ENCODE peak calls at places on chromosomes 11 and 22, in six cellular contexts. Q is A549, Y is K562, C is NB4, X is HepG2, S is GM12878. A is an unnamed sample.

GRCh38 chr22:23901600-23901999 is 7.4 kb downstream of the MIF start:
- DNase-seq in Q (no peak), Y (peak; percentile 32), C (no peak), X (no peak), S (no peak), A (no peak)

GRCh38 chr11:8768625-8769333 is 86.2 kb downstream of the RPL27A start:
- DNase-seq in Q (peak; percentile 44), Y (peak; percentile 61), C (no peak), X (peak; percentile 39), S (no peak), A (no peak)

GRCh38 chr11:106389096-106389495 is 311.6 kb downstream of the AASDHPPT start:
- DNase-seq in Q (no peak), Y (no peak), C (no peak), X (no peak), S (no peak), A (no peak)

GRCh38 chr11:78244546-78245315 is 56.0 kb downstream of the USP35 start:
- DNase-seq in Q (no peak), Y (no peak), C (no peak), X (no peak), S (no peak), A (peak; percentile 78)

GRCh38 chr11:119709638-119710346 is 19.2 kb downstream of the NECTIN1 start:
- DNase-seq in Q (no peak), Y (peak; percentile 18), C (peak; percentile 85), X (no peak), S (no peak), A (no peak)

GRCh38 chr11:67542971-67543370 is 19.7 kb upstream of the CABP2 start:
- DNase-seq in Q (no peak), Y (no peak), C (no peak), X (no peak), S (no peak), A (no peak)

GRCh38 chr11:29879560-29879959 is 137.3 kb downstream of the KCNA4 start:
- DNase-seq in Q (no peak), Y (no peak), C (no peak), X (no peak), S (no peak), A (no peak)

GRCh38 chr22:39279170-39279850 is 34.5 kb upstream of the PDGFB start:
- DNase-seq in Q (no peak), Y (no peak), C (no peak), X (no peak), S (no peak), A (peak; percentile 57)

GRCh38 chr11:112196519-112197087 is 21.3 kb downstream of the BCO2 start:
- DNase-seq in Q (no peak), Y (no peak), C (no peak), X (no peak), S (no peak), A (no peak)

GRCh38 chr11:123543796-123544195 is 110.6 kb downstream of the SCN3B start:
- DNase-seq in Q (no peak), Y (no peak), C (peak; percentile 53), X (no peak), S (no peak), A (peak; percentile 52)

GRCh38 chr11:103596323-103596722 is 440.1 kb upstream of the DDI1 start:
- DNase-seq in Q (no peak), Y (no peak), C (no peak), X (no peak), S (no peak), A (no peak)

GRCh38 chr11:102824541-102824940 is 18.9 kb downstream of the MMP3 start:
- DNase-seq in Q (no peak), Y (no peak), C (no peak), X (no peak), S (no peak), A (no peak)

GRCh38 chr11:61975638-61976419 is 8.4 kb upstream of the FTH1 start:
- DNase-seq in Q (no peak), Y (no peak), C (peak; percentile 39), X (no peak), S (no peak), A (peak; percentile 71)

GRCh38 chr11:61976420-61976800 is 9.0 kb upstream of the FTH1 start:
- DNase-seq in Q (no peak), Y (no peak), C (no peak), X (no peak), S (no peak), A (no peak)

GRCh38 chr11:61980783-61981541 is 13.5 kb upstream of the FTH1 start:
- DNase-seq in Q (no peak), Y (no peak), C (no peak), X (peak; percentile 95), S (no peak), A (no peak)

GRCh38 chr11:61976813-61977475 is 9.5 kb upstream of the FTH1 start:
- DNase-seq in Q (no peak), Y (no peak), C (no peak), X (no peak), S (no peak), A (no peak)

GRCh38 chr11:61978703-61979661 is 11.5 kb upstream of the FTH1 start:
- DNase-seq in Q (no peak), Y (no peak), C (no peak), X (no peak), S (no peak), A (peak; percentile 87)
- TF ChIP-seq MYC in Q (no peak), Y (no peak), C (no peak), X (no peak), S (no peak), A (no peak)

GRCh38 chr11:132072880-132073213 is 702.4 kb downstream of the NTM start:
- DNase-seq in Q (no peak), Y (no peak), C (no peak), X (no peak), S (no peak), A (no peak)
- TF ChIP-seq MYC in Q (no peak), Y (no peak), C (no peak), X (no peak), S (no peak), A (no peak)

GRCh38 chr11:59222464-59223065 is 9.8 kb upstream of the MPEG1 start:
- DNase-seq in Q (no peak), Y (no peak), C (no peak), X (no peak), S (no peak), A (no peak)
- TF ChIP-seq MYC in Q (no peak), Y (no peak), C (no peak), X (no peak), S (no peak), A (no peak)

DNA sequence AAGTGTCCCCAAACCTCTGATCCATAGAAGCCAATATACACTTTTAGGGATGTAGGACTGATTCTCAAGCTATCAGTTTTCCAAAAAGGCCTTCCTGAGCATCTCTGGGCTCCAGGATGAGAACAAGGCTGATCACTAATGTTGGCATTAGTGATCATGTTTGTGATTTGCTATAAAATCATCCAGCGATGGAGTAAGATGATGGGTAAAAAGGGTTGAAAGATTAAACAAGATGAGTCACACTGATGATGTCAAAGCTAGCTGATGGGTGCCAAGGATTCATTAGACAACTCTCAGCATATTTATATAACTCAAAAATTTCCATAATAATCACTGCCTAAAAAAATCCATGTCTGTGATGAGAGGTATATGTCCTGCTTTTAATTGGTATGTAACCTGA is 42.8 kb downstream of the ZNF280B start:
- DNase-seq in Q (no peak), Y (no peak), C (no peak), X (no peak), S (no peak), A (no peak)
- TF ChIP-seq MYC in Q (no peak), Y (no peak), C (no peak), X (no peak), S (no peak), A (no peak)

GRCh38 chr11:128632151-128632791 is 44.9 kb upstream of the ETS1 start:
- DNase-seq in Q (peak; percentile 44), Y (no peak), C (peak; percentile 71), X (peak; percentile 3), S (no peak), A (peak; percentile 59)
- TF ChIP-seq MYC in Q (no peak), Y (no peak), C (peak; percentile 40), X (no peak), S (no peak), A (no peak)

DNA sequence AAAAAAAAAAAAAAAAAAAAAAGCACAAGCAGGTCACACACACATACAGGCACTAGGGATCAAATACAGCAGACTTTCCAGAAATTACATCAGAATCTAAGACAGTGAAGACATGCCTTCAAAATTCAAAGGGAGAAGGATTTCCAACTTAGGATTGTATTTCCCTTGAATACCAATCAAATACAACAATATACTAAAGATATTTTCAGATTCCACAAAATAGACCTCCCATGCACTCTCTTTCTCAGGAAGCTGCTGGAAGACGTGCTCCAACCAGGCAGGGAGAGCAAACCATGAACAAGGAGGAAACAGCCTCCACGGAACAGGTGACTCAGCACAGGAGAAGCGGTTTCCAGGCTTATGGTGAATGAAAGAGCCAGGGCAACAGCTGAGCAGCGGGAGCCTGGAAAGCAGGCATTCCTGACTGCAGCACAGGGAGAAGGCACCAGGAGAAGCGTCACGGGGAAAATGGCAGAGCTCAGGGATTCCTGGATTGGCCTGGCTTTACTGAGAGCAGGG is 32.0 kb downstream of the TMEM184B start:
- DNase-seq in Q (peak; percentile 73), Y (peak; percentile 43), C (no peak), X (no peak), S (no peak), A (peak; percentile 94)
- TF ChIP-seq MYC in Q (no peak), Y (peak; percentile 44), C (no peak), X (no peak), S (no peak), A (no peak)

DNA sequence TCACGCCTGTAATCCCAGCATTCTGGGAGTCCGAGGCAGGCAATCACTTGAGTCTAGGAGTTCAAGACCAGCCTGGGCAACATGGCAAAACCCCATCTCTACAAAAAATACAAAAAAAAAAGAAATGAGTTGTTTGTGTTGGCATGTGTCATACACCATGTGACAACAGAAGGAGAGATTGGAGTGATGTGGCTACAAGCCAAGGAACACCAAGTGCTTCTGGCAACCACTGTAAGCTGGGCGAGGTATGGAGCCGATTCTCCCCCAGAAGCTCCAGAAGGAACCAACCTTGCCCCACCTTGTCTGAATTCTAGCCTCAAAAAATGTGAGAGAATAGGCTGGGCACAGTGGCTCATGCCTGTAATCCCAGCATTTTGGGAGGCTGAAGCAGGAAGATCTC is 39.1 kb upstream of the SLC35C1 start:
- DNase-seq in Q (no peak), Y (no peak), C (no peak), X (no peak), S (no peak), A (no peak)
- TF ChIP-seq MYC in Q (no peak), Y (no peak), C (no peak), X (no peak), S (no peak), A (no peak)

GRCh38 chr22:20945578-20945934 is 21.5 kb upstream of the AIFM3 start:
- DNase-seq in Q (no peak), Y (no peak), C (no peak), X (no peak), S (no peak), A (no peak)
- TF ChIP-seq MYC in Q (no peak), Y (no peak), C (no peak), X (no peak), S (no peak), A (no peak)

A was measured in endothelial cell of umbilical vein.